ENCODE peak calls at places on chromosomes 3 and 15, in four cellular contexts. S, X, L and Z are unnamed samples.
A peak's percentile ranks its signal among the peaks of the same experiment; 100 is the strongest.

GRCh38 chr15:100457201-100457600 is 71.5 kb downstream of the CERS3 start:
- DNase-seq in S (no peak), X (no peak), L (no peak), Z (no peak)

GRCh38 chr3:15420871-15421270 is 6.5 kb downstream of the METTL6 start:
- DNase-seq in S (no peak), X (no peak), L (no peak), Z (no peak)

GRCh38 chr3:185733980-185734724 is 90.7 kb downstream of the IGF2BP2 start:
- DNase-seq in S (peak; percentile 68), X (no peak), L (peak; percentile 63), Z (peak; percentile 28)

GRCh38 chr15:80906159-80906775 is 83.4 kb downstream of the MESD start:
- DNase-seq in S (no peak), X (no peak), L (peak; percentile 44), Z (no peak)

GRCh38 chr3:47130557-47130956 is 33.4 kb downstream of the SETD2 start:
- DNase-seq in S (no peak), X (no peak), L (no peak), Z (no peak)

GRCh38 chr3:25820816-25821486 is 31.1 kb downstream of the OXSM start:
- DNase-seq in S (no peak), X (no peak), L (no peak), Z (no peak)

GRCh38 chr15:99593070-99593469 is 27.3 kb downstream of the MEF2A start:
- DNase-seq in S (no peak), X (no peak), L (no peak), Z (no peak)

GRCh38 chr15:65318870-65319356 is 14.4 kb downstream of the RNU5B-1 start:
- DNase-seq in S (peak; percentile 91), X (no peak), L (peak; percentile 68), Z (peak; percentile 77)

GRCh38 chr15:36691596-36691995 is 112.2 kb downstream of the CDIN1 start:
- DNase-seq in S (no peak), X (no peak), L (no peak), Z (no peak)

GRCh38 chr3:11655188-11655928 is 11.6 kb upstream of the VGLL4 start:
- DNase-seq in S (no peak), X (no peak), L (no peak), Z (no peak)

GRCh38 chr3:190543656-190544055 is 29.8 kb downstream of the IL1RAP start:
- DNase-seq in S (no peak), X (no peak), L (no peak), Z (no peak)

GRCh38 chr3:23602895-23603443 is 202.8 kb upstream of the UBE2E1 start:
- DNase-seq in S (no peak), X (no peak), L (no peak), Z (no peak)

DNA sequence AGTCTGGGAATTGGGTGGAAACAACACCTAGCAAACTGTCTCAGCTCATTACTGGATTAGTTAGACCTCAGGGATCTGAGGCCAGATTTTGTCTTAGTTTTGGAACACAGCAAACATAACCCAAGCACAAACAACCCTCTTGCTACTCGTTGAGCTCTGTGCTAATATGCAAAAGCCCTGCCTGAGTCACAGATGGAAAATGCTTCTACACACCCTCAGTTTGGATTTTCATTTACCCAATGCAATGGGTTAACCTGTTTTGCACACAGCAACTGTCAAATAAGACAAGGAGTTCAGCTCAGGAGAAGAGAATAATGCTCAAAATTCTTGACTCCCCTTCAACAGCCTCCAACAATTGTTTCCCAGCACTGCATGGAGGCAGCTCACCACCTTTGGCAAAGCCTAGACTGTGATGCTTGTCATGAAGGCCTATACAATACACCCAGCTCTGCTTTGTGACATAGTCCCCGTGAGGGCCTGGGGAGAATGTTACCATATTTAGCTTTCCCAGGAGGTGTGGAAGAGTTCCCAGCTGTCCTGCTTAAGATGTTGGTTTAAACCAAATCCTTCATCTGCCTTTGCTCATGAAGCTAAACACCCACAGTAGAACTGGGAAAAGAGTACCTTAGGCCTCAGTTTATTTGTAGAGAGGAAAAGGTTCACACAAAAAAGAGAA is 68.9 kb upstream of the MNS1 start:
- DNase-seq in S (no peak), X (no peak), L (no peak), Z (no peak)
- TF ChIP-seq TAF1 in S (no peak), X (no peak), L (no peak), Z (no peak)

DNA sequence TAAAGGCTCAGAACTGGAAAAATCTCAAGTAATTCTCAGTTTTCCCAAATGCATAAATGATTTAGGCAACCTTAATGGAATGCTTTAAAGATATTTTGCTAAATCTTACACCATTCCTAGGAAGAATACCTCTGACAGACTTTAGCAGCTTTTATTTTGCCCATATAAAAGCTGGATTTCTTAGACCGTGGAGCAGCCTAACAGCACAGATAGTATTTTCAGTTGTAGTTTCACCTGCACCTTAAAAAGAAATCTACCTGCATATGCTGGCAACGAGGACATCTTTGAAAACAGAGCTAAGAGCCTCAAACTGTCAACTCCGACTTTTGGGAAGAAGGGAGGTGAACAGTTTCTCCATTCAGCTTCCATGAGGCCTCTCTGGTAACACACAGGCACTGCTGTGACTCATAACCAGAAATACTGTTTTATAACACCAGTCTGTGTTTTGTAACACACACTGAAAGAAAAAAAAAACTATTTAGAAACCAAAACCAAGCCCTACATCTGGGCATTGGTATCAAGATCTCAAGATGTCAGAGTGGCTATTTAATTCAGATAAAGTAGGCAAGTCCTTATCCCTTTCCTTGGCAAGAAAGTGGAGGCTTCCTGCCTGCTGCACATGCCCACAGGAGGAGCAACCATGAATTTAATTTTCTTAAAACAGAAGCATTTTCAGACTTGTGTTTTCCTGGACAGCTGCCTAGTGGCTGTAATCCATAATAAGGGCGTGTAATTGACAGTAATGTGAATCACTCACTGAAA is 181.5 kb upstream of the ICE2 start:
- DNase-seq in S (no peak), X (no peak), L (no peak), Z (no peak)
- TF ChIP-seq POLR2AphosphoS5 in S (no peak), X (no peak), L (no peak), Z (no peak)

GRCh38 chr15:40252141-40252437 is 13.2 kb downstream of the PAK6 start:
- DNase-seq in S (no peak), X (no peak), L (no peak), Z (no peak)

GRCh38 chr15:40250771-40251454 is 12.1 kb downstream of the PAK6 start:
- DNase-seq in S (no peak), X (no peak), L (no peak), Z (no peak)

GRCh38 chr15:40251455-40252140 is 12.7 kb downstream of the PAK6 start:
- DNase-seq in S (no peak), X (no peak), L (no peak), Z (no peak)

GRCh38 chr15:40253179-40253790 is 14.4 kb downstream of the PAK6 start:
- DNase-seq in S (no peak), X (no peak), L (no peak), Z (no peak)

GRCh38 chr15:40252438-40253178 is 13.7 kb downstream of the PAK6 start:
- DNase-seq in S (no peak), X (no peak), L (no peak), Z (peak; percentile 60)
- TF ChIP-seq TAF1 in S (no peak), X (peak; percentile 15), L (no peak), Z (no peak)

GRCh38 chr15:32637704-32638103 is 3.8 kb upstream of the SCG5 start:
- DNase-seq in S (no peak), X (no peak), L (no peak), Z (no peak)

GRCh38 chr15:32636908-32637567 is 4.5 kb upstream of the SCG5 start:
- DNase-seq in S (no peak), X (no peak), L (no peak), Z (no peak)

GRCh38 chr15:32643907-32644445 is 2.5 kb downstream of the SCG5 start:
- DNase-seq in S (no peak), X (no peak), L (no peak), Z (no peak)

GRCh38 chr15:32642667-32643425 is 1.3 kb downstream of the SCG5 start:
- DNase-seq in S (no peak), X (no peak), L (no peak), Z (no peak)

DNA sequence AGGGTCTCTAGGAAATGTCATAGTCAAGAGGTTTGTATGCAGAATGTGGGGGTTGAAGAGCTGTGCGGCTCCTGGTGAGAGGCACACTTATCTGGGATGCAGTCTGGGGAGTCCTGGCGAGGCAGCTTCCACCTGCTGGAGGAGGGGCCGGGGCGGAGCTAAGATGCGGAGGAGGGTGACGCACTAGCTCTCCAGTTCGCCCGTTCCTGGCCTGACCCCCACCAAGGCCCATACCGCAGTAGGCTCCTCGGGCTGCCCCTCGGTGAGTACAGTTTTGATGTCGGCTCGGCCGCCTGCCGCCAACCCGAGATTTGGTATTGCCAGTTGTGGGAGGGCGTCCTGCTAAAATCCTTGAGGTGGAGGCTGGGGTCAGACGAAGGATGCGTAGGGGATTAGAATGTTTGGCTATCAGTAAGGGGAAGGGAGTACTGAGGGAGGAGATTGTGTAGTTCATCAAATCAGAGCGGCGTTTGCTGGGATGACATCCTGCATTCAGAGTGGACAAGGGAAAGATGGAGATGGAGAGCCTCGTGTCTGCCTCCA is at the start of gene SCG5:
- DNase-seq in S (peak; percentile 66), X (peak; percentile 67), L (no peak), Z (no peak)
- TF ChIP-seq POLR2AphosphoS5 in S (peak; percentile 41), X (peak; percentile 94), L (peak; percentile 15), Z (peak; percentile 38)

DNA sequence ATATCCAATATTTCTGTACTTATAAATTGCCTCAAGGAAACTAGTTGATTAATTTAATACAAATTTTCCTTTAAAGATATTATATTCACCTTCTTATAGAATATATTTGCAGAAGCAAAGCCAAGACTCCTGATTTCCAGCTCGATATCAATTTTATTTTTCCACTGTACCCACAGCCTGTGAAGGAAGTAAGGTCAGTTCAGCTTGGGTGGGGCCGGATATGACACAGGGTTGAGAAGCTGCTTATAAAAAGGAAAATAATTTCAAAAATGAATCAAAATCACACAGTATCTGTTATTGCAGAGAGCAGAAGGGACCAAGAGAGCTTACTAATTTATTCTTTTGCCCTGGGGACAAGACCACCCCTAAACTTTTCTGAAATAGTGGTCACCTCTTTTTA is 491.4 kb downstream of the TUSC7 start:
- DNase-seq in S (no peak), X (no peak), L (no peak), Z (no peak)
- TF ChIP-seq TAF1 in S (no peak), X (no peak), L (no peak), Z (no peak)

DNA sequence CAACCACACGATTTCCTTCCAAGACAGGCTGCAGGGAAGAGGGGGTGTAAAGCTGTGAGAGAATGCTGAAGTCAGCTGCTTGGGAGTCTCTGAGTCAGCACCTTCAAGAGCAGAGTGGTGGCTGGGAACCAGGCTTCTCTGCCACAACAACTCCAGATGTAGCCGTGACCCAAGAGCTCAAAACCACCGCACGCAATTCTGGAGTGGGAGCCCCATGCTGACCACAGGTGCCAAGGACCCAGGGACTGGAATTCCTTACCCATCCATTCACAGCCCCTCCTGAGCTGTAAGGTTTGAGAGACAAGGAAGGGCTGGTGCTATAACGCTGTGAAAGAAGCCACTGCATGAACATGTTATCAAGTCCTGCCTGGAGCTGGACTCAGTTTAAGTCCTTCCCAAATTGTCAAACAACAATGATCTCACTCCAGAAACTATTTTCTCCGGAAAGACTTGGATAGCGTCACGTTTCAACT is 61.4 kb downstream of the UMPS start:
- DNase-seq in S (no peak), X (no peak), L (no peak), Z (no peak)
- TF ChIP-seq POLR2AphosphoS5 in S (no peak), X (no peak), L (no peak), Z (no peak)

DNA sequence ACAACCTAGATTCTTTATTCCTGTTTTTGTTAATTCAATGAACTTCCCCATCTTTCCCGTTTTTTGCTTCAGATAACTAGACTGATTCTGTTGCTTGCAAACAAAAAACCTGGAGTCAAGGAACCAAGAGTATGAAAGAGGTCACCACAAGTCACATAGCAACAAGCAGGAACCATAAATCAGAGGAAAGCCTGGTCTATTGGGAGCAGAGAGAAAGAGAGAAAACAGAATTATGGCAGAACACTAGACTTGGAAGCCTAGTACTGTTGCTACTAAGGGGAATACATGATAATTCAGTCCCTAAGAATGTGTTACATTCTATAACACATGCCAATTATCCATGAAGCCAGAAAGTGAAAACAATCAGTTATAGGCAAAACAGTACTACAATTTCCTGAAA is 63.1 kb downstream of the TBL1XR1 start:
- DNase-seq in S (no peak), X (no peak), L (no peak), Z (no peak)
- TF ChIP-seq TAF1 in S (no peak), X (no peak), L (no peak), Z (no peak)